ENCODE peak calls at places on chromosomes 1 and 21, in seven cellular contexts. One of them, this sample, is unnamed.
A peak's percentile ranks its signal among the peaks of the same experiment; 100 is the strongest.

GRCh38 chr1:192877283-192877886 is 68.5 kb downstream of the RGS2 start:
- DNase-seq in K562: no peak
- DNase-seq in SK-N-SH: no peak
- DNase-seq in HCT116: no peak
- DNase-seq in HepG2: no peak
- DNase-seq in H1: no peak
- DNase-seq in GM12878: no peak
- DNase-seq in this sample: peak; percentile 26

GRCh38 chr1:153978274-153978909 is 918 bp upstream of the JTB start:
- DNase-seq in K562: peak; percentile 63
- DNase-seq in SK-N-SH: no peak
- DNase-seq in HCT116: no peak
- DNase-seq in HepG2: no peak
- DNase-seq in H1: no peak
- DNase-seq in GM12878: no peak
- DNase-seq in this sample: no peak

GRCh38 chr1:47738560-47739182 is 258.5 kb downstream of the TRABD2B start:
- DNase-seq in K562: peak; percentile 59
- DNase-seq in SK-N-SH: peak; percentile 74
- DNase-seq in HCT116: no peak
- DNase-seq in HepG2: peak; percentile 35
- DNase-seq in H1: no peak
- DNase-seq in GM12878: no peak
- DNase-seq in this sample: peak; percentile 69

GRCh38 chr1:183989078-183989577 is 48.4 kb downstream of the COLGALT2 start:
- DNase-seq in K562: peak; percentile 91
- DNase-seq in SK-N-SH: no peak
- DNase-seq in HCT116: no peak
- DNase-seq in HepG2: no peak
- DNase-seq in H1: no peak
- DNase-seq in GM12878: peak; percentile 83
- DNase-seq in this sample: no peak

GRCh38 chr1:30194741-30195423 is 528.5 kb downstream of the MATN1 start:
- DNase-seq in K562: no peak
- DNase-seq in SK-N-SH: no peak
- DNase-seq in HCT116: no peak
- DNase-seq in HepG2: peak; percentile 3
- DNase-seq in H1: no peak
- DNase-seq in GM12878: no peak
- DNase-seq in this sample: no peak

GRCh38 chr1:244118087-244118761 is 67.1 kb downstream of the ZBTB18 start:
- DNase-seq in K562: no peak
- DNase-seq in SK-N-SH: peak; percentile 43
- DNase-seq in HCT116: no peak
- DNase-seq in HepG2: no peak
- DNase-seq in H1: no peak
- DNase-seq in GM12878: no peak
- DNase-seq in this sample: no peak

GRCh38 chr1:54703471-54703870 is 12.2 kb upstream of the TTC4 start:
- DNase-seq in K562: no peak
- DNase-seq in SK-N-SH: no peak
- DNase-seq in HCT116: no peak
- DNase-seq in HepG2: no peak
- DNase-seq in H1: no peak
- DNase-seq in GM12878: no peak
- DNase-seq in this sample: no peak

GRCh38 chr1:64248065-64248464 is 44.6 kb downstream of the UBE2U start:
- DNase-seq in K562: no peak
- DNase-seq in SK-N-SH: no peak
- DNase-seq in HCT116: no peak
- DNase-seq in HepG2: no peak
- DNase-seq in H1: no peak
- DNase-seq in GM12878: no peak
- DNase-seq in this sample: no peak

GRCh38 chr21:22575165-22575584 is 1577.0 kb downstream of the NCAM2 start:
- DNase-seq in K562: peak; percentile 21
- DNase-seq in SK-N-SH: peak; percentile 71
- DNase-seq in HCT116: no peak
- DNase-seq in HepG2: no peak
- DNase-seq in H1: peak; percentile 36
- DNase-seq in GM12878: no peak
- DNase-seq in this sample: peak; percentile 26

GRCh38 chr1:155911156-155912055 is at the start of gene RIT1:
- DNase-seq in K562: peak; percentile 95
- DNase-seq in SK-N-SH: peak; percentile 92
- DNase-seq in HCT116: no peak
- DNase-seq in HepG2: peak; percentile 70
- DNase-seq in H1: peak; percentile 62
- DNase-seq in GM12878: peak; percentile 69
- DNase-seq in this sample: peak; percentile 90
- TF ChIP-seq JUND in K562: no peak
- TF ChIP-seq JUND in SK-N-SH: peak; percentile 19
- TF ChIP-seq JUND in HCT116: no peak
- TF ChIP-seq JUND in HepG2: no peak
- TF ChIP-seq JUND in H1: no peak
- TF ChIP-seq JUND in GM12878: no peak
- TF ChIP-seq JUND in this sample: peak; percentile 63

GRCh38 chr1:156493154-156493631 is 7.4 kb downstream of the MEF2D start:
- DNase-seq in K562: no peak
- DNase-seq in SK-N-SH: no peak
- DNase-seq in HCT116: no peak
- DNase-seq in HepG2: no peak
- DNase-seq in H1: no peak
- DNase-seq in GM12878: no peak
- DNase-seq in this sample: no peak
- TF ChIP-seq JUND in K562: no peak
- TF ChIP-seq JUND in SK-N-SH: no peak
- TF ChIP-seq JUND in HCT116: no peak
- TF ChIP-seq JUND in HepG2: no peak
- TF ChIP-seq JUND in H1: no peak
- TF ChIP-seq JUND in GM12878: no peak
- TF ChIP-seq JUND in this sample: no peak

DNA sequence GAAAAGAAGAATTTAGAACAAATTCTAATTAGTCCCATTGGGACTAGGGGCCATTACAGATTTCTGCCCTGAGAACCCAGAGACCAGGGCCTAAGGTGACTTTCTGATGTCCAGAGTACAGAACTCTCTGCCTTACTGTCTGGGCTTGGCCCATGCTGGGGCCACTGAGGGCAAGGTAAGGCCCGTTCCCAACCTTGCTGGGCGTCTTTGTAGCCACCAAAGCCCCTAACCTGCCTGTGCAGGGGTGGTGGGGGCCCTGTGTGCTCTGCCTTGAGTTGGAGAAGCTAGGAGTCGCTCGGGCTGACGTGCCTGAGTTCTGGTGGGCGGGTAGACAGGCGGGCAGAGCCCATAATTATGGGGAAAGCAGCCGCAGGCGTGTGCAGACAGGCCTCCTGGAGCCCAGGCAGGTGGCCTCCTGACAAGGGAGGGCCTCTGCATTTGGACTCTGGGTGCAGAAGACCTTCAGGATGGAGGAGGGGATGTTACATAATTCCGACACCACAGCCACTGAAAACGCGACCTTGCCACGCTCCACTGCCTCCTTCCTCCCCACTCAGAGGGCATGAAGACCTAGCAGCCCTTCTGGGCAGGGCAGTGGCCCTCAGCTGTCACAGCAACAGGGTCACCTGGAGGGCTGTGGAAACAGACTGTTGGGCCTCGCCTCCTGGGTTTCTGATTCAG is 239.9 kb upstream of the TMEM51 start:
- DNase-seq in K562: no peak
- DNase-seq in SK-N-SH: no peak
- DNase-seq in HCT116: no peak
- DNase-seq in HepG2: no peak
- DNase-seq in H1: no peak
- DNase-seq in GM12878: peak; percentile 65
- DNase-seq in this sample: peak; percentile 71
- TF ChIP-seq JUND in K562: no peak
- TF ChIP-seq JUND in SK-N-SH: no peak
- TF ChIP-seq JUND in HCT116: no peak
- TF ChIP-seq JUND in HepG2: no peak
- TF ChIP-seq JUND in H1: no peak
- TF ChIP-seq JUND in GM12878: no peak
- TF ChIP-seq JUND in this sample: no peak

DNA sequence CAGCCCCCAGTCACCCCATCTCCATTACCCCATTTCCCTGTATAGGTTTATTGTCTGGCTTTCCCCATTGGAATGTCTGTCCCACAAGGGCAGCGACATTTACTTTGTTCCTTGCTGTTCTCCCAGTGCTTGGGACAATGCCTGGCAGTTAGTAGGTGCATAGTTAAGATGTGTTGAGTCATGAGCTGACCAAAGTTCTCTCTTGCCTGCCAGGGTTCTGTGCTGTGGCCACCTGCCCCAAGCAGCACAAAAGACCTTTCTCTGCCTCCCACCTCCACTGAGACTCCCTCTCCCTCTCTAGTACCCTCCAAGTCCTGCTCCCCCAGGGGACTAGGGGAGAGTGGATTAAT is 40.0 kb downstream of the TMCO4 start:
- DNase-seq in K562: no peak
- DNase-seq in SK-N-SH: no peak
- DNase-seq in HCT116: peak; percentile 35
- DNase-seq in HepG2: peak; percentile 58
- DNase-seq in H1: no peak
- DNase-seq in GM12878: no peak
- DNase-seq in this sample: no peak
- TF ChIP-seq JUND in K562: no peak
- TF ChIP-seq JUND in SK-N-SH: no peak
- TF ChIP-seq JUND in HCT116: no peak
- TF ChIP-seq JUND in HepG2: no peak
- TF ChIP-seq JUND in H1: no peak
- TF ChIP-seq JUND in GM12878: no peak
- TF ChIP-seq JUND in this sample: no peak

GRCh38 chr1:201264554-201264953 is 18.8 kb upstream of the PKP1 start:
- DNase-seq in K562: no peak
- DNase-seq in SK-N-SH: no peak
- DNase-seq in HCT116: no peak
- DNase-seq in HepG2: no peak
- DNase-seq in H1: no peak
- DNase-seq in GM12878: no peak
- DNase-seq in this sample: no peak

GRCh38 chr1:201262963-201263608 is 20.2 kb upstream of the PKP1 start:
- DNase-seq in K562: no peak
- DNase-seq in SK-N-SH: peak; percentile 39
- DNase-seq in HCT116: no peak
- DNase-seq in HepG2: no peak
- DNase-seq in H1: no peak
- DNase-seq in GM12878: no peak
- DNase-seq in this sample: no peak

GRCh38 chr1:201265771-201266170 is 17.5 kb upstream of the PKP1 start:
- DNase-seq in K562: no peak
- DNase-seq in SK-N-SH: no peak
- DNase-seq in HCT116: no peak
- DNase-seq in HepG2: no peak
- DNase-seq in H1: no peak
- DNase-seq in GM12878: no peak
- DNase-seq in this sample: no peak

GRCh38 chr1:201261771-201262547 is 21.3 kb upstream of the PKP1 start:
- DNase-seq in K562: no peak
- DNase-seq in SK-N-SH: peak; percentile 6
- DNase-seq in HCT116: no peak
- DNase-seq in HepG2: no peak
- DNase-seq in H1: no peak
- DNase-seq in GM12878: no peak
- DNase-seq in this sample: no peak

GRCh38 chr1:201264072-201264471 is 19.2 kb upstream of the PKP1 start:
- DNase-seq in K562: no peak
- DNase-seq in SK-N-SH: peak; percentile 7
- DNase-seq in HCT116: no peak
- DNase-seq in HepG2: no peak
- DNase-seq in H1: no peak
- DNase-seq in GM12878: no peak
- DNase-seq in this sample: no peak
- TF ChIP-seq JUND in K562: no peak
- TF ChIP-seq JUND in SK-N-SH: no peak
- TF ChIP-seq JUND in HCT116: no peak
- TF ChIP-seq JUND in HepG2: no peak
- TF ChIP-seq JUND in H1: no peak
- TF ChIP-seq JUND in GM12878: no peak
- TF ChIP-seq JUND in this sample: no peak

This sample was measured in T47D.